ENCODE peak calls at places on chromosome 2, in four cellular contexts. D is SK-N-SH, Z is HepG2, J is GM12878. E is an unnamed sample.

GRCh38 chr2:159807183-159808037 is 9.4 kb upstream of the CD302 start:
- DNase-seq in D (peak), Z (peak), J (no peak), E (peak)

GRCh38 chr2:153394247-153394646 is 84.3 kb downstream of the RPRM start:
- DNase-seq in J (no peak), Z (no peak), D (no peak), E (no peak)

GRCh38 chr2:235866373-235866772 is 301.8 kb downstream of the GBX2 start:
- DNase-seq in J (no peak), D (no peak), Z (no peak), E (no peak)

GRCh38 chr2:200258881-200259576 is 47.5 kb upstream of the SPATS2L start:
- DNase-seq in Z (no peak), J (no peak), D (no peak), E (no peak)

GRCh38 chr2:163345795-163346573 is 389.8 kb downstream of the FIGN start:
- DNase-seq in D (peak), J (peak), Z (peak), E (peak)

GRCh38 chr2:174663572-174663971 is 66.0 kb upstream of the WIPF1 start:
- DNase-seq in D (peak), Z (no peak), J (no peak), E (no peak)

GRCh38 chr2:149040451-149040850 is 2.0 kb downstream of the LYPD6B start:
- DNase-seq in D (no peak), J (no peak), Z (peak), E (peak)

GRCh38 chr2:17470855-17471641 is 47.2 kb downstream of the RAD51AP2 start:
- DNase-seq in D (peak), Z (peak), J (peak), E (peak)

GRCh38 chr2:123073956-123074355 is 951.1 kb upstream of the CNTNAP5 start:
- DNase-seq in D (no peak), Z (no peak), J (no peak), E (no peak)

GRCh38 chr2:230960026-230960425 is 35.0 kb upstream of the GPR55 start:
- DNase-seq in D (no peak), J (no peak), Z (no peak), E (no peak)

GRCh38 chr2:166351319-166351718 is 24.4 kb downstream of the SCN9A start:
- DNase-seq in Z (no peak), J (no peak), D (no peak), E (no peak)

GRCh38 chr2:100968146-100969145 is 33.6 kb upstream of the RPL31 start:
- DNase-seq in Z (no peak), J (no peak), D (no peak), E (no peak)

GRCh38 chr2:71071681-71072398 is 3.4 kb downstream of the NAGK start:
- DNase-seq in D (no peak), Z (no peak), J (peak), E (peak)

GRCh38 chr2:216108310-216108966 is 710 bp upstream of the XRCC5 start:
- DNase-seq in Z (peak), J (no peak), D (peak), E (no peak)

GRCh38 chr2:44825702-44826101 is 115.8 kb upstream of the SIX3 start:
- DNase-seq in J (no peak), D (no peak), Z (no peak), E (no peak)

GRCh38 chr2:199589303-199589702 is 131.6 kb upstream of the SATB2 start:
- DNase-seq in J (no peak), D (no peak), Z (no peak), E (no peak)

GRCh38 chr2:64462940-64463339 is 9.0 kb downstream of the LGALSL start:
- DNase-seq in Z (no peak), J (no peak), D (no peak), E (no peak)

GRCh38 chr2:60152226-60152833 is 401.1 kb downstream of the BCL11A start:
- DNase-seq in Z (peak), J (no peak), D (no peak), E (peak)

GRCh38 chr2:78908973-78909372 is 116.5 kb upstream of the REG3G start:
- DNase-seq in J (no peak), D (no peak), Z (peak), E (no peak)

GRCh38 chr2:201859886-201860285 is 53.5 kb downstream of the CDK15 start:
- DNase-seq in J (no peak), Z (no peak), D (no peak), E (no peak)

GRCh38 chr2:85733121-85733960 is 20.4 kb upstream of the ATOH8 start:
- DNase-seq in D (no peak), Z (peak), J (no peak), E (no peak)

GRCh38 chr2:159225025-159226016 is 61.2 kb downstream of the WDSUB1 start:
- DNase-seq in Z (no peak), J (no peak), D (no peak), E (no peak)

GRCh38 chr2:172772637-172773036 is 37.0 kb downstream of the RAPGEF4 start:
- DNase-seq in Z (no peak), D (no peak), J (no peak), E (no peak)

GRCh38 chr2:175698076-175698475 is 304.0 kb downstream of the LNPK start:
- DNase-seq in D (no peak), J (no peak), Z (no peak), E (no peak)

GRCh38 chr2:68431316-68431972 is 35.6 kb downstream of the FBXO48 start:
- DNase-seq in D (no peak), Z (no peak), J (no peak), E (no peak)

GRCh38 chr2:127531133-127531709 is 4.3 kb upstream of the MYO7B start:
- DNase-seq in Z (peak), J (no peak), D (no peak), E (no peak)

GRCh38 chr2:24958411-24958935 is 13.3 kb downstream of the DNAJC27 start:
- DNase-seq in D (no peak), Z (no peak), J (no peak), E (no peak)

GRCh38 chr2:32284321-32284720 is 6.6 kb downstream of the YIPF4 start:
- DNase-seq in J (no peak), Z (no peak), D (no peak), E (no peak)

GRCh38 chr2:105886029-105886454 is 141.3 kb downstream of the NCK2 start:
- DNase-seq in D (no peak), Z (no peak), J (no peak), E (no peak)

GRCh38 chr2:137161250-137161649 is 395.9 kb downstream of the THSD7B start:
- DNase-seq in Z (no peak), J (no peak), D (no peak), E (no peak)

GRCh38 chr2:41720702-41721344 is 327.0 kb upstream of the PKDCC start:
- DNase-seq in D (no peak), Z (no peak), J (no peak), E (peak)

GRCh38 chr2:146734042-146734715 is 1110.7 kb upstream of the ACVR2A start:
- DNase-seq in Z (peak), J (peak), D (peak), E (peak)

GRCh38 chr2:157304811-157305712 is 20.6 kb downstream of the ERMN start:
- DNase-seq in J (no peak), D (no peak), Z (no peak), E (no peak)

GRCh38 chr2:109285244-109285651 is 156.2 kb downstream of the SH3RF3 start:
- DNase-seq in J (no peak), Z (no peak), D (no peak), E (no peak)

GRCh38 chr2:226652983-226653765 is 146.4 kb downstream of the IRS1 start:
- DNase-seq in D (no peak), J (no peak), Z (no peak), E (no peak)

GRCh38 chr2:54042908-54043620 is 72.3 kb upstream of the PSME4 start:
- DNase-seq in D (no peak), J (no peak), Z (no peak), E (no peak)

GRCh38 chr2:200005675-200006074 is 50.3 kb downstream of the MAIP1 start:
- DNase-seq in D (no peak), J (no peak), Z (no peak), E (no peak)

GRCh38 chr2:151021747-151022450 is 239.8 kb downstream of the RBM43 start:
- DNase-seq in J (no peak), Z (no peak), D (no peak), E (no peak)

GRCh38 chr2:48566582-48566981 is 36.6 kb downstream of the STON1 start:
- DNase-seq in D (no peak), Z (peak), J (no peak), E (peak)

GRCh38 chr2:30662268-30663131 is 144.7 kb downstream of the CAPN13 start:
- DNase-seq in Z (no peak), D (no peak), J (no peak), E (no peak)
- TF ChIP-seq NFIC in Z (no peak), D (no peak), J (no peak), E (no peak)

DNA sequence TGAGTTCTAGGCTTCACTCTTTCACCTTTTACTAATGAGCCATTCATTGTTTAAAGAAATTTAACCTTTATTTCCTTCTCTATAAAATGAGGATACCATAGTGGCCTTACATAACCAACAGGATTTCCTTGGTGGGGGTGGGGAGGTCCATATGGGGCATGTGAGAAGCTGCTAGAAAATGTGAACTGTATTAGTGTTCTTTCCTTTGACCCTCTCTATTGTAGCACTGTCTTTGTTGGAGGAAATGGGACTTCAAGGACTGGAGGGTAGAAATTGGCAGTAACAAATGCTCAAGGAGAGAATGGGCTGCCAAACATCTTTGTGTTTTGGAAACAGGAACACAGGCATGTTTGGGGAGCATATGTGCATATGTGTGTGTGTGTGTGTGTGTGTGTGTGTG is 468.7 kb upstream of the ZEB2 start:
- DNase-seq in Z (no peak), J (no peak), D (no peak), E (no peak)
- TF ChIP-seq NFIC in Z (no peak), J (no peak), D (no peak), E (no peak)

GRCh38 chr2:45945182-45945779 is 293.8 kb downstream of the PRKCE start:
- DNase-seq in J (no peak), Z (no peak), D (no peak), E (no peak)

GRCh38 chr2:45944075-45944474 is 292.6 kb downstream of the PRKCE start:
- DNase-seq in Z (no peak), D (no peak), J (no peak), E (no peak)

GRCh38 chr2:45941758-45942738 is 290.6 kb downstream of the PRKCE start:
- DNase-seq in D (no peak), J (no peak), Z (no peak), E (no peak)

GRCh38 chr2:45943231-45944044 is 292.0 kb downstream of the PRKCE start:
- DNase-seq in D (no peak), Z (no peak), J (no peak), E (no peak)

DNA sequence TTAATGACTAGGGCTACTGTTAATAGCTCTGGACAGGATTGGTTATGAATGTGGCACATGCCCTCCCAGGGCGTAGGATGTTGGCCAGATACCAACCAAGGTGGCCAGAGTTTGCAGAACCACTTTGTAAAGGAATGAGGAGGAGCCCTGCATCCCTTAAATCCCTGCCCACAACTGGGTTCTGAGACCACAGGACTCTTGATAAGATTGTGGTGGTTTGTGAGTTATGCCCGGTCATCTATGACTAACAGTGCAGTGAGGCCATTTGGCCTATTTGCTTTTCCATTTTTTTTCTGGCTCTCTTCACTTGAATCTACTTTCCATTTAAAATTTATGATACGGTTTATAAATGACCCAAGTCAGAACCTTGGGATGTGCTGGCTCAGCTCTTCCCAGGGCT is 294.5 kb downstream of the PRKCE start:
- DNase-seq in J (no peak), D (no peak), Z (no peak), E (no peak)
- TF ChIP-seq NFIC in J (no peak), D (peak), Z (no peak), E (no peak)

DNA sequence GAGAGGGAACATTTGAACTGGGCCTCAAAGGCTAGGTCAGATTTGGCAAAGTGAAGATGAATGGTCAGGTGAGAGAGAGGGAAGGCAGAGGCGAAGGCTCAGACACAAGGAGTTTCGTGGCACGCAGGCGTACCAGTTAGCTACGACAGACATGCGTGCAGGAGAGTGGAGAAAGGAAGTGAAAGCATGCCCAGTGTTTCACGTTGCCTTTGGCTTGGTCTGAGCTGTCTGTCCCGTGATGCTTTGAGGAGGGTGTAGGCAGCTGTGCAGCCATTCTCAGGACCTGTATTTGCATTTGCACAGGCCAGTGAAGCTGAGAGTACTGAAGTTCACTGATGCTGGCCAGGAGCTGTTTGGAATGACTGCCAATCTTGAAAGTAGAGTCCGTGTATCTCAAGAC is 69.5 kb downstream of the HNRNPLL start:
- DNase-seq in Z (no peak), D (no peak), J (peak), E (no peak)
- TF ChIP-seq NFIC in Z (no peak), D (no peak), J (no peak), E (no peak)

GRCh38 chr2:188693111-188693510 is 281.1 kb upstream of the COL3A1 start:
- DNase-seq in J (no peak), Z (no peak), D (no peak), E (no peak)
- TF ChIP-seq NFIC in J (no peak), Z (no peak), D (no peak), E (no peak)

E was measured in K562.